ENCODE peak calls at places on chromosome 16, in ten cellular contexts. T, G, Q, S, P, N, X, Z, J and V are unnamed samples.

GRCh38 chr16:3696425-3697218 is 20.7 kb downstream of the TRAP1 start:
- DNase-seq in P (peak; percentile 97), S (no peak), N (peak; percentile 78), G (peak; percentile 31), Q (no peak), Z (no peak), T (peak; percentile 89), X (no peak), J (peak; percentile 61), V (peak; percentile 81)

GRCh38 chr16:86590501-86591144 is 12.3 kb downstream of the FOXL1 start:
- DNase-seq in X (no peak), T (peak; percentile 73), G (peak; percentile 77), S (no peak), J (peak; percentile 75), Q (no peak), N (peak; percentile 84), P (peak; percentile 90), Z (no peak), V (peak; percentile 98)

GRCh38 chr16:52446076-52446475 is 100.9 kb downstream of the TOX3 start:
- DNase-seq in Z (no peak), N (no peak), X (peak; percentile 7), Q (no peak), J (no peak), S (peak; percentile 24), G (no peak), P (no peak), T (no peak), V (no peak)

GRCh38 chr16:13552062-13552959 is 367.6 kb upstream of the ERCC4 start:
- DNase-seq in X (no peak), Z (no peak), T (no peak), N (no peak), S (no peak), P (no peak), G (no peak), J (no peak), Q (peak; percentile 45), V (no peak)

GRCh38 chr16:55662641-55663040 is 6.9 kb downstream of the SLC6A2 start:
- DNase-seq in N (no peak), P (no peak), S (no peak), Z (no peak), J (no peak), T (no peak), X (no peak), Q (no peak), G (no peak), V (no peak)

GRCh38 chr16:9241177-9241576 is 149.7 kb downstream of the HAPSTR1 start:
- DNase-seq in S (no peak), P (no peak), N (no peak), Z (no peak), T (no peak), G (no peak), J (no peak), X (no peak), Q (no peak), V (no peak)

GRCh38 chr16:75038036-75038959 is 39.5 kb downstream of the ZNRF1 start:
- DNase-seq in T (peak; percentile 67), P (peak; percentile 82), J (peak; percentile 59), Z (no peak), Q (no peak), N (no peak), G (no peak), S (no peak), X (no peak), V (peak; percentile 62)

GRCh38 chr16:7456221-7456620 is 123.6 kb downstream of the RBFOX1 start:
- DNase-seq in P (no peak), Z (no peak), X (no peak), Q (no peak), N (no peak), J (no peak), S (no peak), G (no peak), T (no peak), V (no peak)

GRCh38 chr16:82034981-82035612 is at the start of gene HSD17B2:
- DNase-seq in Q (no peak), P (peak; percentile 15), Z (no peak), G (no peak), X (no peak), N (peak; percentile 24), S (no peak), J (peak; percentile 27), T (no peak), V (peak; percentile 34)

GRCh38 chr16:72256398-72257048 is 84.6 kb upstream of the PMFBP1 start:
- DNase-seq in T (peak; percentile 69), P (peak; percentile 72), G (peak; percentile 85), N (no peak), Z (no peak), X (no peak), S (no peak), J (peak; percentile 49), Q (no peak), V (peak; percentile 79)

GRCh38 chr16:3655791-3656490 is 1.4 kb downstream of the DNASE1 start:
- DNase-seq in J (no peak), X (no peak), S (no peak), P (no peak), T (no peak), Q (no peak), Z (no peak), N (no peak), G (no peak), V (no peak)

GRCh38 chr16:13660807-13661206 is 259.1 kb upstream of the ERCC4 start:
- DNase-seq in J (no peak), N (peak; percentile 15), S (no peak), Z (no peak), P (no peak), G (no peak), Q (no peak), T (no peak), X (no peak), V (no peak)

GRCh38 chr16:86156155-86156554 is 257.2 kb downstream of the IRF8 start:
- DNase-seq in P (no peak), G (no peak), J (no peak), X (no peak), T (no peak), Q (peak; percentile 45), N (no peak), S (no peak), Z (no peak), V (no peak)

GRCh38 chr16:13982446-13982845 is 62.5 kb downstream of the ERCC4 start:
- DNase-seq in S (no peak), X (no peak), N (no peak), P (peak; percentile 55), Q (no peak), G (no peak), J (no peak), Z (no peak), T (peak; percentile 28), V (peak; percentile 78)

GRCh38 chr16:16086653-16087446 is 136.4 kb downstream of the ABCC6 start:
- DNase-seq in P (no peak), J (no peak), T (no peak), Q (no peak), Z (no peak), S (no peak), G (no peak), N (no peak), X (no peak), V (no peak)

GRCh38 chr16:1474796-1475551 is at the start of gene CLCN7:
- DNase-seq in Q (peak; percentile 88), X (peak; percentile 62), G (no peak), T (peak; percentile 89), J (peak; percentile 79), P (peak; percentile 86), Z (peak; percentile 94), N (peak; percentile 92), S (peak; percentile 73), V (peak; percentile 72)

GRCh38 chr16:88886915-88887521 is 20.6 kb upstream of the PABPN1L start:
- DNase-seq in S (no peak), Z (peak; percentile 85), G (peak; percentile 4), T (peak; percentile 60), Q (no peak), X (no peak), J (no peak), P (no peak), N (no peak), V (no peak)

GRCh38 chr16:63292036-63292435 is 1255.8 kb upstream of the CDH8 start:
- DNase-seq in T (no peak), X (no peak), J (no peak), S (no peak), G (no peak), N (no peak), P (no peak), Z (no peak), Q (no peak), V (no peak)

GRCh38 chr16:30958164-30959083 is 870 bp downstream of the SETD1A start:
- DNase-seq in N (peak; percentile 67), T (peak; percentile 61), Z (peak; percentile 63), P (peak; percentile 47), S (peak; percentile 65), G (no peak), J (peak; percentile 47), Q (peak; percentile 14), X (peak; percentile 49), V (no peak)

GRCh38 chr16:18983565-18984424 is at the start of gene TMC7:
- DNase-seq in N (peak; percentile 92), Z (peak; percentile 84), Q (peak; percentile 95), T (peak; percentile 83), G (no peak), X (peak; percentile 85), J (peak; percentile 88), S (peak; percentile 71), P (peak; percentile 76), V (peak; percentile 69)

GRCh38 chr16:49281843-49282642 is 405 bp upstream of the CBLN1 start:
- DNase-seq in N (peak; percentile 85), X (peak; percentile 80), J (no peak), S (peak; percentile 82), Q (peak; percentile 95), Z (peak; percentile 87), P (peak; percentile 48), T (peak; percentile 56), G (no peak), V (peak; percentile 4)

GRCh38 chr16:14088155-14088753 is 17.1 kb downstream of the MRTFB start:
- DNase-seq in N (no peak), P (peak; percentile 58), X (no peak), J (no peak), G (peak; percentile 25), Z (no peak), T (peak; percentile 27), Q (no peak), S (no peak), V (no peak)

GRCh38 chr16:64167851-64168770 is 953.8 kb downstream of the CDH11 start:
- DNase-seq in J (no peak), N (no peak), P (no peak), Q (no peak), X (no peak), T (no peak), S (peak; percentile 1), Z (no peak), G (no peak), V (no peak)

GRCh38 chr16:78402797-78403196 is 303.3 kb downstream of the WWOX start:
- DNase-seq in X (no peak), N (no peak), G (no peak), P (no peak), T (no peak), J (no peak), S (no peak), Q (no peak), Z (no peak), V (no peak)